ENCODE peak calls at places on chromosomes 12 and 14, in four cellular contexts. H, L, P and Y are unnamed samples. For H3K4me1, the result is how much of the 10 kb centered on the place peaks cover.

GRCh38 chr12:66103011-66103913 is 27.3 kb downstream of the LLPH start:
- DNase-seq in H (no peak), L (no peak), P (no peak), Y (no peak)

GRCh38 chr12:117481470-117481869 is 120.0 kb upstream of the NOS1 start:
- DNase-seq in L (no peak), P (no peak), H (no peak), Y (no peak)

GRCh38 chr12:15050664-15051063 is 77.8 kb downstream of the PDE6H start:
- DNase-seq in P (no peak), L (no peak), H (no peak), Y (no peak)

GRCh38 chr14:102363182-102363952 is 626 bp downstream of the TECPR2 start:
- DNase-seq in P (no peak), L (no peak), H (no peak), Y (peak)

GRCh38 chr12:7369274-7369729 is 65.4 kb downstream of the ACSM4 start:
- DNase-seq in L (peak), P (no peak), H (no peak), Y (peak)

GRCh38 chr12:64103821-64104220 is 118.3 kb downstream of the KICS2 start:
- DNase-seq in P (no peak), L (no peak), H (no peak), Y (no peak)

GRCh38 chr12:99111600-99111999 is 466.5 kb downstream of the APAF1 start:
- DNase-seq in H (no peak), P (no peak), L (no peak), Y (no peak)

GRCh38 chr12:57772429-57773322 is at the start of gene EEF1AKMT3:
- DNase-seq in L (peak), P (peak), H (peak), Y (peak)

GRCh38 chr12:57893460-57894353 is 47.2 kb upstream of the CTDSP2 start:
- DNase-seq in H (peak), P (peak), L (peak), Y (peak)

GRCh38 chr12:10469701-10470100 is 16.5 kb upstream of the KLRC1 start:
- DNase-seq in L (no peak), P (no peak), H (no peak), Y (no peak)

GRCh38 chr14:75636100-75636692 is 24.5 kb downstream of the ERG28 start:
- DNase-seq in P (no peak), L (no peak), H (no peak), Y (no peak)

GRCh38 chr14:104801284-104802119 is 601 bp downstream of the ZBTB42 start:
- DNase-seq in L (peak), P (peak), H (no peak), Y (no peak)

GRCh38 chr12:66901136-66901932 is 222.5 kb upstream of the GRIP1 start:
- DNase-seq in L (no peak), P (no peak), H (no peak), Y (no peak)

GRCh38 chr14:29709490-29709889 is 218.2 kb downstream of the PRKD1 start:
- DNase-seq in P (no peak), L (no peak), H (no peak), Y (no peak)

GRCh38 chr14:92960706-92961566 is 38.0 kb downstream of the CHGA start:
- DNase-seq in L (peak), H (no peak), P (peak), Y (no peak)

GRCh38 chr14:78904094-78904493 is 733.9 kb downstream of the NRXN3 start:
- DNase-seq in P (no peak), H (no peak), L (no peak), Y (no peak)

GRCh38 chr12:26251600-26251999 is 56.2 kb downstream of the SSPN start:
- DNase-seq in L (no peak), H (peak), P (no peak), Y (no peak)

GRCh38 chr14:101972126-101972785 is 7.9 kb downstream of the DYNC1H1 start:
- DNase-seq in P (peak), L (peak), H (peak), Y (peak)

GRCh38 chr12:75862692-75863471 is 168.7 kb downstream of the PHLDA1 start:
- DNase-seq in H (no peak), P (no peak), L (no peak), Y (no peak)

GRCh38 chr12:12724421-12725085 is 7.4 kb downstream of the CDKN1B start:
- DNase-seq in L (peak), P (no peak), H (no peak), Y (no peak)

GRCh38 chr12:6405963-6406362 is 22.0 kb downstream of the LTBR start:
- DNase-seq in H (no peak), L (no peak), P (no peak), Y (no peak)

GRCh38 chr12:132621657-132622435 is 3.3 kb downstream of the P2RX2 start:
- DNase-seq in L (no peak), P (peak), H (no peak), Y (no peak)

GRCh38 chr12:50240792-50241114 is 42.6 kb downstream of the LIMA1 start:
- DNase-seq in H (no peak), P (no peak), L (no peak), Y (no peak)

GRCh38 chr12:25023808-25024207 is 74.9 kb upstream of the BCAT1 start:
- DNase-seq in P (no peak), L (no peak), H (no peak), Y (no peak)

GRCh38 chr12:94110258-94110657 is 38.1 kb upstream of the PLXNC1 start:
- DNase-seq in L (no peak), H (no peak), P (no peak), Y (no peak)

GRCh38 chr12:93022603-93023340 is 93.7 kb upstream of the EEA1 start:
- DNase-seq in H (no peak), L (no peak), P (no peak), Y (no peak)

GRCh38 chr12:79056775-79057174 is 192.2 kb downstream of the SYT1 start:
- DNase-seq in P (no peak), L (no peak), H (no peak), Y (no peak)

GRCh38 chr14:20436363-20436755 is 393 bp upstream of the KLHL33 start:
- DNase-seq in H (no peak), L (no peak), P (no peak), Y (no peak)

GRCh38 chr12:6627598-6627997 is 8.2 kb downstream of the LPAR5 start:
- DNase-seq in L (no peak), P (no peak), H (no peak), Y (no peak)

GRCh38 chr14:91996951-91997371 is 42.9 kb downstream of the TRIP11 start:
- DNase-seq in P (no peak), L (no peak), H (no peak), Y (no peak)

GRCh38 chr12:34218193-34219045 is 196.1 kb downstream of the ALG10 start:
- DNase-seq in P (peak), H (peak), L (no peak), Y (peak)

GRCh38 chr12:10067259-10067658 is 31.5 kb downstream of the CLEC1A start:
- DNase-seq in P (no peak), H (no peak), L (no peak), Y (no peak)

GRCh38 chr12:91490667-91491309 is 308.2 kb upstream of the DCN start:
- DNase-seq in P (no peak), H (no peak), L (no peak), Y (no peak)

GRCh38 chr12:49370539-49370938 is 3.3 kb downstream of the SPATS2 start:
- DNase-seq in H (no peak), L (no peak), P (no peak), Y (no peak)

GRCh38 chr12:104340177-104340576 is 36.6 kb downstream of the EID3 start:
- DNase-seq in P (no peak), H (no peak), L (no peak), Y (no peak)

GRCh38 chr14:57389646-57390036 is 745 bp upstream of the NAA30 start:
- DNase-seq in L (no peak), P (peak), H (no peak), Y (peak)

GRCh38 chr12:9049520-9050133 is 60.3 kb downstream of the KLRG1 start:
- DNase-seq in P (no peak), L (no peak), H (no peak), Y (no peak)

GRCh38 chr12:81350309-81350708 is 272.4 kb downstream of the ACSS3 start:
- DNase-seq in P (no peak), H (no peak), L (no peak), Y (no peak)

DNA sequence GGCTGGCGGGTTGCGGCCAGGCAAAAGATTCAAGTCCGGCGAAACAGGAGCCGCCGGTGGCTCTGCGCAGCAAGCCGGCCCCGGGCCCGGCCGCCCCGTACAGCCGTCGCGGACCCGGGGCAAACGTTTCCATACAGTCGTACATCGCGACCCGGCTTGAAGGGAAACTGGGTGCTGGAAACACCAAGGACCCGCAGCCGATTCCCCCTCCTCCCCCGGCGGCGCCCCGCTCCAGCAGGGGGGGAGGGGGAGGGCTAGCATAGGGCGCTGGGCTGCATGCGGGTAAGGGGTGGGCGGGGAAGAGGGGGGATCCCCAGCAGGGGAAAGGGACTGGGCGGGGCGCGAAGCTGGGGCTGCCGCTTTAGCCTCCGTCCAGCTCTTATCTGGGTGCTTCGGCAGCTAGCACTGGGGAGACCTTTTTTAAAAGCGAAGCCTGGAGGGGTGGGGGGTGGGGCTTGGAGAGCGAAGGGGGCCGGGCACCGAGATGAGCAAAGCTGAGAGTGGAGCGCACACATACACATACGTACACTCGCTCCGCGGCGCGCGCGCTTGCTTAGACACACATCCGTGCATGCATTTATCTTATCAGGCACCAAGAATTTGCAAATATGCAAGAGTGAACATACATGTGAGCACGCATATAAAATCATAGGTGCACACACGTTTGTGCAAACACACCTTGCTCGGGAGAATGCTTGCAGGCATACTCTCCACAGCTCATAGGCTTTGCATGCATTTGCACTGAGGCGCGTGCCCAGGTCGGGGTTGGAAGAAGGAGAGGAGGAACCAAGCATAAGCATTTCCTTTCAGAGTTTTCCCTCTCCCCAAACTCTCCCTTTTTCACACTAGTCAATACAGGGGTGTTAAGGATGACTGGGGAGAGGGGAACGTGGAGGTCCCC is 11.8 kb downstream of the RARG start:
- DNase-seq in L (peak), P (no peak), H (no peak), Y (no peak)
- TF ChIP-seq POLR2A in L (no peak), P (no peak), H (no peak), Y (no peak)

DNA sequence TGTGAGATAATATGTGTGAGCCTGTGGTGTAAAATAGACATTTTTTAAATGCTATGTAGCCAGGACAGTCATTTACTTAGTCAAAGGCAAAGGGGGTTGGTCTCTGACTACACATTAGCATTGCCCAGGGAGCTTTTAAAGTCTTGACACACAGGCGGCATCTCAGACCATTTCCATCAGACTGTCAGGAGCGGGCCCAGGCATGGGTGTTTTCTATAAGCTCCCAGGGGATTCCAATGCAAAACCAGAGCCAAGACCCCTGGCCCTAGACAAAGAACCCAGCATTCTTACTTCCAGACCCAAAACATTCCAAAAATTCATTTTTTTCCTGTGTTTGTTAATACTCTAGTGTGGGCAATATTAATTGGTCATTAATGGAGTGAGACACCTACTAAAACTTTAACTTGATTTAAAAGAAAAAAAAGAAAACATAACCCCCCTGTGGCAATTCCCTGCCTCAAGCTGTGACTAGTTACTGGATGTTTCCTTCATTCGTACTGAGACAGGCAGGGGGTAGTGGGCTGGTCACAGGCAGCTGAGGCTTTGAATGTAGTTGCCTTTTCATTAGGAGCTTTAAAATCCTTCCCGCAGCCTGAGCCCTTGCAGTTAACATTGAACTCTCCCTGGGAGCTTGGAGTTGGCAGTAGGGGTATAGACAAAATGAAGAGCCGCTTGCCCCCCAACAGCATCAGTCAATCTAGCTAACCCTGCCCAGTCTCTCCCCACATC is 103.7 kb downstream of the CMKLR1 start:
- DNase-seq in H (no peak), P (no peak), L (no peak), Y (no peak)
- H3K4me1 ChIP-seq in H (under half), P (under half), L (under half), Y (under half)

GRCh38 chr14:71597955-71598659 is 334.1 kb upstream of the RGS6 start:
- DNase-seq in L (no peak), H (no peak), P (no peak), Y (no peak)
- TF ChIP-seq CTCF in L (no peak), H (no peak), P (no peak), Y (no peak)

GRCh38 chr12:122182887-122183587 is at the start of gene LRRC43:
- DNase-seq in H (no peak), L (no peak), P (no peak), Y (no peak)
- TF ChIP-seq POLR2A in H (no peak), L (no peak), P (no peak), Y (no peak)

GRCh38 chr12:47778842-47779241 is 5.8 kb downstream of the SLC48A1 start:
- DNase-seq in H (no peak), L (peak), P (no peak), Y (no peak)
- H3K4me1 ChIP-seq in H (under half), L (half or more), P (under half), Y (half or more)

GRCh38 chr12:20142295-20142694 is 226.0 kb upstream of the PDE3A start:
- DNase-seq in L (no peak), P (no peak), H (no peak), Y (no peak)

GRCh38 chr12:20144341-20144740 is 224.0 kb upstream of the PDE3A start:
- DNase-seq in H (no peak), L (no peak), P (no peak), Y (no peak)

GRCh38 chr12:20148241-20148640 is 220.1 kb upstream of the PDE3A start:
- DNase-seq in P (no peak), H (no peak), L (no peak), Y (no peak)

GRCh38 chr12:20140751-20141150 is 227.6 kb upstream of the PDE3A start:
- DNase-seq in H (no peak), P (no peak), L (no peak), Y (no peak)

GRCh38 chr12:20142956-20143355 is 225.4 kb upstream of the PDE3A start:
- DNase-seq in P (no peak), H (no peak), L (no peak), Y (no peak)
- TF ChIP-seq CTCF in P (no peak), H (no peak), L (peak), Y (no peak)

GRCh38 chr12:124361074-124361965 is 66.4 kb downstream of the RFLNA start:
- DNase-seq in P (peak), L (no peak), H (no peak), Y (peak)
- TF ChIP-seq POLR2A in P (no peak), L (no peak), H (no peak), Y (no peak)

GRCh38 chr12:123233505-123234299 is 466 bp downstream of the MTRFR start:
- DNase-seq in H (no peak), L (no peak), P (no peak), Y (no peak)

GRCh38 chr12:123232807-123233504 is at the start of the genes MPHOSPH9 and MTRFR:
- DNase-seq in P (peak), H (peak), L (peak), Y (peak)

GRCh38 chr12:123231931-123232330 is 1.0 kb downstream of the MPHOSPH9 start:
- DNase-seq in L (no peak), H (no peak), P (no peak), Y (no peak)

GRCh38 chr12:123227581-123228258 is 5.2 kb downstream of the MPHOSPH9 start:
- DNase-seq in P (no peak), L (no peak), H (no peak), Y (no peak)

DNA sequence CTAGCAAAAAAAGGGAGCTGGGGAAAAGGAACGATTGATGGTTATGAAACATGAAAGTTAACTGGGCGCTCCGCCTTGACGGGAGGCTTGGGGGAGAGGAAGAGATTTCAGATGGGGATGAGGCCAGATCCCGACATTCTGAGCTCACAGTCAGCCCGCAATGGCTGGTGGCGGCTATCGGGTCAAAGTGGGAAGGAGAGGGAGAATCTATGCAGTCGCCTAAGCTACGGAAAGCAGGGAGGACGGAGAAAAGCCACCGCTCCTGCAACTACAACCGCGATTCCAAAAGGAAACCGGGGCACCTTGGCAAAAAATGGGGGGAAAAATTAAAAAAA is 502 bp downstream of the MPHOSPH9 start:
- DNase-seq in P (no peak), H (no peak), L (no peak), Y (peak)
- H3K4me1 ChIP-seq in P (under half), H (under half), L (half or more), Y (under half)

GRCh38 chr14:100278702-100279101 is 27.5 kb downstream of the SLC25A29 start:
- DNase-seq in L (no peak), H (no peak), P (no peak), Y (no peak)
- TF ChIP-seq CTCF in L (peak), H (no peak), P (no peak), Y (no peak)